ENCODE peak calls at places on chromosomes 11 and 22, in six cellular contexts. Y is neuronal stem cell, J is IMR-90, H is mesenchymal stem cell, N is trophoblast cell, X is H1. F is an unnamed sample.

GRCh38 chr11:134453441-134453840 is 41.4 kb upstream of the B3GAT1 start:
- DNase-seq in X (no peak), Y (no peak), N (no peak), J (no peak), H (no peak), F (no peak)

GRCh38 chr11:37230865-37231264 is 632.8 kb upstream of the RAG2 start:
- DNase-seq in N (no peak), J (no peak), Y (no peak), H (no peak), X (no peak), F (no peak)

GRCh38 chr11:843086-843704 is 543 bp downstream of the TSPAN4 start:
- DNase-seq in H (peak), X (no peak), J (no peak), Y (no peak), N (no peak), F (no peak)

GRCh38 chr11:24861440-24861839 is 364.6 kb downstream of the LUZP2 start:
- DNase-seq in J (no peak), N (no peak), H (no peak), Y (no peak), X (no peak), F (no peak)

GRCh38 chr11:22199243-22199642 is 6.4 kb downstream of the ANO5 start:
- DNase-seq in Y (no peak), N (no peak), H (no peak), X (no peak), J (no peak), F (no peak)

GRCh38 chr11:100752371-100753073 is 65.4 kb downstream of the ARHGAP42 start:
- DNase-seq in X (no peak), J (no peak), N (no peak), Y (no peak), H (no peak), F (no peak)

GRCh38 chr22:46830841-46831240 is 68.4 kb downstream of the TBC1D22A start:
- DNase-seq in N (no peak), Y (no peak), H (peak), J (peak), X (no peak), F (no peak)

GRCh38 chr11:77410076-77410827 is 63.6 kb downstream of the PAK1 start:
- DNase-seq in J (no peak), Y (no peak), H (no peak), N (no peak), X (no peak), F (no peak)

GRCh38 chr22:20213833-20214708 is 54.0 kb downstream of the RTN4R start:
- DNase-seq in N (no peak), Y (no peak), X (no peak), J (no peak), H (no peak), F (no peak)

GRCh38 chr11:18140145-18140544 is 7.8 kb downstream of the MRGPRX3 start:
- DNase-seq in X (no peak), Y (no peak), N (no peak), H (no peak), J (no peak), F (no peak)
- H4K91ac ChIP-seq in X (no peak), Y (no peak), N (no peak), H (no peak), J (no peak), F (no peak)

GRCh38 chr22:27296091-27296675 is 505.4 kb downstream of the MN1 start:
- DNase-seq in H (no peak), J (no peak), Y (no peak), X (no peak), N (no peak), F (no peak)
- H4K91ac ChIP-seq in H (no peak), J (no peak), Y (no peak), X (no peak), N (no peak), F (no peak)

DNA sequence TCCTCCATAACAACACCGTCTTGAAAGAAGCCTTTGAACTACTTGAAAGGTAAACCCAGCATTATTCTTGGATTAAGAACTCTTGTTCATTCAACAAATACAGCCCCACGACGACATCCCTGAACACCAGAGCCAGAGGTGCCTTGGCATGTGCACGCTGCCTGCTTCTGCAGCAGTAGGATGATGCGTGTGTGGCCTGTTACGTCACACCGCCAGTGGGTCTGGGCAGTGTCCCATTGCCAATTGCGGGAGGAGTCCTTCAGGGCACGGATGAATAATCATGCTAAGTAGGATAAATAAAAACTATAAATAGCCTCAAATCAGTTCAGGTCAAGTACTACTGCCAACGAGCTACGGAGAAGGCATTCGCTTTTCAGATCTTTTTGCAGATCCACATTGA is 380.5 kb downstream of the SHANK2 start:
- DNase-seq in X (no peak), Y (no peak), J (peak), H (peak), N (no peak), F (no peak)
- H4K91ac ChIP-seq in X (peak), Y (no peak), J (no peak), H (no peak), N (no peak), F (peak)

DNA sequence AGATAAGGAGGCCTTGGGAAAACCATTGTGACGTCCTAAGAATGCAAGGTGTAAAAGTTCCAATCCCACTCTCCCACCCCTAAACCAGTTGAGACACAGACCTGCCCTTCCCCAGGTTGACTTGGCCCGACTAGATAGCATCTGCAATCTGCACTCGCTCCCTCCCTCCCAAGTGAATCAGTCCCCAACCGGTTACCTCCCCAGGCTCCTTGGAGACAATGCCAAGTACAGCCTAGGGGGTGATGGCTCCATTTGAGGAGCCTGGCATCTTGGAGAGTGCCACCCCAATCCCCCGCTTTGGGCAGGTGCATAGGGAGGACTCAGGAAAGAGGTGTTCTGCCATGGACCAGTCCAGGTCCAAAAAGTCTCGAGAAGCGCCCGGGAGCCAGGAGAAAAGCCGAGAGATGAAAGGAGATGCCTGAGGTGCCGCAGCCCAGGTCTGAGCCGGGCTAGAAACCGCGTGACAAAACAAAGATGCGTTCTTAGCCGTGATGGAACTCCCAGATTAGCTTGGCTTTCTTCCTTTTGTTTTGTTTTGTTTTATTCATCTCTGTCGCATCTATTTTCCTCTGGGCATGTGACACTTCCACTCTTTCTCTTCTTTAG is 18.7 kb upstream of the SNX32 start:
- DNase-seq in H (no peak), Y (no peak), J (no peak), X (no peak), N (peak), F (no peak)
- H4K91ac ChIP-seq in H (no peak), Y (no peak), J (no peak), X (no peak), N (peak), F (no peak)

GRCh38 chr11:109609454-109610185 is 187.6 kb downstream of the C11orf87 start:
- DNase-seq in Y (no peak), H (no peak), J (no peak), N (no peak), X (no peak), F (no peak)

DNA sequence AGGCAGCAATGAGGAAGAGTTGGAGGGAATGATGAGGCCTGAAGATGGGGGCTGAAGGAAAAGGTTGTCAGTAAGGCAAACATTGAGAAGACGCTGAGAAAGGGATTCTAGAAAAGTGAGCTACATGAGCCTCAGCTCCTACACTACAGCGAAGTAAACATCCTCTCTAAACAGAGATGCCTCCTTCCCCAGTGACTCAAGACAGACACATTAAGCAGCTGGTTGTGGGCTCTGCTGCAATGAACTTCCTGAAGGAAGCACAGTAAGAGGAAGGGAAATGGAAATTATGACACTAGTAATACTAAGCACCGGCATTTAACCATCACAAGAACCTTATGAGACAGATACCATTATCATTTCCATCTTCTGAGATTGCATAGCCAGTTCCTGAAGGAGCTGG is 190.5 kb downstream of the C11orf87 start:
- DNase-seq in J (no peak), H (peak), X (no peak), N (no peak), Y (no peak), F (no peak)
- H4K91ac ChIP-seq in J (no peak), H (no peak), X (no peak), N (no peak), Y (no peak), F (no peak)